ENCODE peak calls at places on chromosomes 4 and X, in six cellular contexts. Z is cardiac muscle cell, E is brain microvascular endothelial cell, D is A549, G is tibial artery, A is K562. I is an unnamed sample.

GRCh38 chrX:116267511-116268040 is 97.0 kb downstream of the AGTR2 start:
- DNase-seq in G (no peak), D (no peak), Z (no peak), E (no peak), A (no peak), I (no peak)

GRCh38 chrX:53122013-53122412 is 28.1 kb downstream of the KANTR start:
- DNase-seq in A (no peak), Z (no peak), E (no peak), G (no peak), D (no peak), I (no peak)

GRCh38 chr4:16496501-16496900 is 270.2 kb upstream of the TAPT1 start:
- DNase-seq in A (no peak), E (peak), G (no peak), D (no peak), Z (no peak), I (no peak)

GRCh38 chrX:70970482-70970999 is 39.6 kb upstream of the SLC7A3 start:
- DNase-seq in A (peak), G (no peak), D (peak), E (no peak), Z (peak), I (no peak)

GRCh38 chr4:95086532-95086931 is 328.8 kb downstream of the BMPR1B start:
- DNase-seq in D (no peak), G (no peak), Z (no peak), A (no peak), E (no peak), I (no peak)

GRCh38 chr4:118967393-118967792 is 78.7 kb downstream of the SYNPO2 start:
- DNase-seq in E (peak), G (peak), A (no peak), D (no peak), Z (no peak), I (no peak)

GRCh38 chr4:94304365-94304971 is 38.2 kb downstream of the HPGDS start:
- DNase-seq in D (peak), Z (peak), G (no peak), A (peak), E (peak), I (no peak)

GRCh38 chr4:113760094-113760851 is 1.3 kb downstream of the CAMK2D start:
- DNase-seq in Z (peak), A (no peak), D (peak), E (peak), G (peak), I (no peak)

GRCh38 chr4:109749388-109750082 is 19.7 kb upstream of the PLA2G12A start:
- DNase-seq in G (no peak), D (no peak), E (no peak), A (no peak), Z (no peak), I (no peak)

DNA sequence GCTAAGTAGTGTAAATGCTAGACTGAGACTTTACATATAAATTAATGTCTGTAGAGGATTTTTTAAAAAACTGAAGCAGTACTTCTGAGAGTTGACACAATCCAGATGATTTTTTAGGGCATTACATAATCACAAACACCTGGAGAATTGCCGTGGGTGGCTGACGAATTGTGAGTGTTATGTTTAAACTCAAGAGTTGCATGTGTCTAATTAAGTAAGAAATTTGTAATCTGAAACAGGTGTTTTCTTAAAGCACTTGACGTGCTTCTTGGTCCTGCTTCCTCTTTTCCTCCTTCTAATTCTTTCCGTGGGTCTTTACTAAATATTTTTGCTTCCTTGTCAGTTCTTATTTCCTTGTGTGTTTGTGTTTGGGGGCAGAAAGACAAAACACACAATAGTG is 27.8 kb downstream of the PIR start:
- DNase-seq in G (no peak), D (no peak), A (no peak), E (no peak), Z (no peak), I (no peak)
- H3K27ac ChIP-seq in G (no peak), D (no peak), A (no peak), E (no peak), Z (no peak), I (no peak)

GRCh38 chrX:2878563-2878962 is 49.8 kb downstream of the GYG2 start:
- DNase-seq in Z (no peak), E (no peak), D (no peak), A (no peak), G (no peak), I (no peak)
- H3K27ac ChIP-seq in Z (no peak), E (no peak), D (no peak), A (no peak), G (no peak), I (no peak)

GRCh38 chrX:130098202-130098552 is 12.1 kb downstream of the ELF4 start:
- DNase-seq in E (no peak), G (no peak), A (no peak), D (no peak), Z (no peak), I (no peak)
- H3K27ac ChIP-seq in E (no peak), G (peak), A (peak), D (peak), Z (no peak), I (no peak)

GRCh38 chr4:71259305-71259704 is 79.5 kb upstream of the SLC4A4 start:
- DNase-seq in Z (no peak), E (no peak), G (no peak), D (no peak), A (no peak), I (no peak)

GRCh38 chr4:71257761-71258160 is 81.1 kb upstream of the SLC4A4 start:
- DNase-seq in G (no peak), A (no peak), Z (no peak), E (no peak), D (no peak), I (no peak)

GRCh38 chr4:71254451-71255012 is 84.3 kb upstream of the SLC4A4 start:
- DNase-seq in G (no peak), E (no peak), D (no peak), A (no peak), Z (no peak), I (no peak)

GRCh38 chr4:71258323-71258722 is 80.5 kb upstream of the SLC4A4 start:
- DNase-seq in D (no peak), Z (no peak), G (no peak), E (no peak), A (no peak), I (no peak)

GRCh38 chr4:71255966-71256365 is 82.9 kb upstream of the SLC4A4 start:
- DNase-seq in A (no peak), E (no peak), Z (no peak), D (no peak), G (no peak), I (no peak)
- H3K27ac ChIP-seq in A (no peak), E (no peak), Z (no peak), D (no peak), G (peak), I (peak)

GRCh38 chrX:4572652-4573051 is 859.2 kb upstream of the PRKX start:
- DNase-seq in G (no peak), D (no peak), E (no peak), Z (no peak), A (no peak), I (no peak)
- H3K27ac ChIP-seq in G (no peak), D (no peak), E (no peak), Z (no peak), A (no peak), I (no peak)

I was measured in caudate nucleus.